ENCODE peak calls at places on chromosome 20, in six cellular contexts. H, B, N, R, Q and W are unnamed samples.

GRCh38 chr20:17816804-17817590 is 117.2 kb downstream of the BANF2 start:
- DNase-seq in H (no peak), B (no peak), N (no peak), R (no peak), Q (no peak), W (no peak)

GRCh38 chr20:63859166-63859699 is 2.1 kb upstream of the ABHD16B start:
- DNase-seq in H (no peak), B (no peak), N (no peak), R (no peak), Q (no peak), W (no peak)

GRCh38 chr20:3044336-3044965 is 1.0 kb downstream of the GNRH2 start:
- DNase-seq in H (no peak), B (no peak), N (no peak), R (no peak), Q (no peak), W (no peak)

GRCh38 chr20:3173582-3174441 is 463 bp upstream of the LZTS3 start:
- DNase-seq in H (peak; percentile 93), B (peak; percentile 75), N (peak; percentile 93), R (peak; percentile 81), Q (peak; percentile 85), W (peak; percentile 90)

GRCh38 chr20:47984437-47984836 is 199.2 kb upstream of the SULF2 start:
- DNase-seq in H (no peak), B (no peak), N (no peak), R (no peak), Q (no peak), W (no peak)

GRCh38 chr20:62822788-62823651 is 6.2 kb downstream of the COL9A3 start:
- DNase-seq in H (no peak), B (no peak), N (no peak), R (no peak), Q (no peak), W (no peak)

GRCh38 chr20:48698507-48699267 is 129.1 kb downstream of the PREX1 start:
- DNase-seq in H (no peak), B (no peak), N (no peak), R (no peak), Q (no peak), W (no peak)

GRCh38 chr20:13321416-13321815 is 100.3 kb downstream of the ISM1 start:
- DNase-seq in H (no peak), B (no peak), N (no peak), R (no peak), Q (no peak), W (no peak)

GRCh38 chr20:41141153-41141815 is 3.9 kb downstream of the PLCG1 start:
- DNase-seq in H (peak; percentile 63), B (no peak), N (no peak), R (no peak), Q (no peak), W (peak; percentile 60)

GRCh38 chr20:15673206-15673605 is 900.0 kb downstream of the KIF16B start:
- DNase-seq in H (no peak), B (no peak), N (no peak), R (no peak), Q (no peak), W (no peak)

GRCh38 chr20:62795023-62795761 is 1.1 kb upstream of the MRGBP start:
- DNase-seq in H (no peak), B (no peak), N (peak; percentile 67), R (peak; percentile 58), Q (peak; percentile 64), W (peak; percentile 52)